ENCODE peak calls at places on chromosomes 16 and 17, in eight cellular contexts. X is mammary epithelial cell, V is right atrium auricular region, Y is endodermal cell, M is tibial nerve, T is fibroblast of lung, Z is A549, N is cardiac muscle cell. Q is an unnamed sample.
A peak's percentile ranks its signal among the peaks of the same experiment; 100 is the strongest.

GRCh38 chr16:82119405-82119804 is 50.6 kb downstream of the MPHOSPH6 start:
- DNase-seq in X (no peak), V (no peak), Y (no peak), M (no peak), T (no peak), Z (no peak), N (no peak), Q (no peak)

GRCh38 chr17:41494524-41494923 is 4.8 kb upstream of the KRT36 start:
- DNase-seq in X (peak; percentile 51), V (no peak), Y (no peak), M (no peak), T (peak; percentile 49), Z (no peak), N (no peak), Q (no peak)

GRCh38 chr17:20968913-20969616 is 73.7 kb downstream of the USP22 start:
- DNase-seq in X (no peak), V (no peak), Y (no peak), M (no peak), T (no peak), Z (no peak), N (no peak), Q (no peak)

GRCh38 chr17:44733753-44734152 is 25.0 kb upstream of the ADAM11 start:
- DNase-seq in X (no peak), V (no peak), Y (peak; percentile 90), M (no peak), T (no peak), Z (peak; percentile 45), N (peak; percentile 74), Q (no peak)

GRCh38 chr16:57764341-57765159 is 29.0 kb downstream of the KATNB1 start:
- DNase-seq in X (peak; percentile 90), V (no peak), Y (peak; percentile 96), M (no peak), T (peak; percentile 83), Z (peak; percentile 86), N (no peak), Q (no peak)

GRCh38 chr17:77508047-77508715 is 367.4 kb downstream of the SEC14L1 start:
- DNase-seq in X (no peak), V (no peak), Y (peak; percentile 47), M (no peak), T (no peak), Z (no peak), N (no peak), Q (no peak)

GRCh38 chr17:41919165-41919817 is 540 bp upstream of the ACLY start:
- DNase-seq in X (no peak), V (no peak), Y (peak; percentile 95), M (peak; percentile 55), T (no peak), Z (peak; percentile 86), N (no peak), Q (no peak)

GRCh38 chr16:1877804-1878203 is 5.8 kb upstream of the MEIOB start:
- DNase-seq in X (no peak), V (no peak), Y (no peak), M (no peak), T (no peak), Z (no peak), N (no peak), Q (no peak)

GRCh38 chr17:22692066-22692800 is 999.9 kb downstream of the KCNJ18 start:
- DNase-seq in X (no peak), V (peak; percentile 55), Y (no peak), M (no peak), T (no peak), Z (no peak), N (no peak), Q (no peak)

GRCh38 chr16:16857603-16858283 is 478.8 kb downstream of the NPIPA7 start:
- DNase-seq in X (no peak), V (no peak), Y (peak; percentile 70), M (no peak), T (no peak), Z (peak; percentile 63), N (no peak), Q (no peak)

GRCh38 chr16:7367309-7367708 is 34.7 kb downstream of the RBFOX1 start:
- DNase-seq in X (no peak), V (no peak), Y (no peak), M (no peak), T (no peak), Z (no peak), N (no peak), Q (no peak)

GRCh38 chr16:4110680-4111079 is 5.6 kb downstream of the ADCY9 start:
- DNase-seq in X (no peak), V (no peak), Y (no peak), M (no peak), T (no peak), Z (no peak), N (no peak), Q (no peak)

GRCh38 chr17:43695968-43696865 is 34.5 kb upstream of the MEOX1 start:
- DNase-seq in X (no peak), V (no peak), Y (no peak), M (no peak), T (peak; percentile 49), Z (no peak), N (no peak), Q (no peak)

GRCh38 chr16:24013733-24014645 is 178.2 kb downstream of the PRKCB start:
- DNase-seq in X (peak; percentile 17), V (no peak), Y (no peak), M (no peak), T (no peak), Z (no peak), N (no peak), Q (peak; percentile 33)

GRCh38 chr16:79931721-79932120 is 331.2 kb upstream of the MAF start:
- DNase-seq in X (no peak), V (no peak), Y (no peak), M (no peak), T (no peak), Z (no peak), N (no peak), Q (no peak)

GRCh38 chr17:42676424-42677011 is at the start of gene PLEKHH3:
- DNase-seq in X (peak; percentile 45), V (no peak), Y (no peak), M (no peak), T (peak; percentile 35), Z (no peak), N (no peak), Q (no peak)

GRCh38 chr16:86086471-86086870 is 187.5 kb downstream of the IRF8 start:
- DNase-seq in X (no peak), V (no peak), Y (no peak), M (no peak), T (no peak), Z (no peak), N (no peak), Q (no peak)

GRCh38 chr17:64161380-64161779 is 31.4 kb upstream of the ERN1 start:
- DNase-seq in X (no peak), V (no peak), Y (no peak), M (no peak), T (no peak), Z (no peak), N (no peak), Q (no peak)

GRCh38 chr17:64262125-64262421 is 987 bp downstream of the TEX2 start:
- DNase-seq in X (no peak), V (no peak), Y (no peak), M (no peak), T (no peak), Z (no peak), N (no peak), Q (no peak)

GRCh38 chr16:50259334-50260205 is 6.8 kb upstream of the ADCY7 start:
- DNase-seq in X (no peak), V (peak; percentile 82), Y (peak; percentile 63), M (peak; percentile 72), T (peak; percentile 47), Z (no peak), N (no peak), Q (no peak)

GRCh38 chr17:57115916-57116315 is 30.9 kb downstream of the AKAP1 start:
- DNase-seq in X (no peak), V (no peak), Y (no peak), M (no peak), T (no peak), Z (no peak), N (no peak), Q (no peak)

DNA sequence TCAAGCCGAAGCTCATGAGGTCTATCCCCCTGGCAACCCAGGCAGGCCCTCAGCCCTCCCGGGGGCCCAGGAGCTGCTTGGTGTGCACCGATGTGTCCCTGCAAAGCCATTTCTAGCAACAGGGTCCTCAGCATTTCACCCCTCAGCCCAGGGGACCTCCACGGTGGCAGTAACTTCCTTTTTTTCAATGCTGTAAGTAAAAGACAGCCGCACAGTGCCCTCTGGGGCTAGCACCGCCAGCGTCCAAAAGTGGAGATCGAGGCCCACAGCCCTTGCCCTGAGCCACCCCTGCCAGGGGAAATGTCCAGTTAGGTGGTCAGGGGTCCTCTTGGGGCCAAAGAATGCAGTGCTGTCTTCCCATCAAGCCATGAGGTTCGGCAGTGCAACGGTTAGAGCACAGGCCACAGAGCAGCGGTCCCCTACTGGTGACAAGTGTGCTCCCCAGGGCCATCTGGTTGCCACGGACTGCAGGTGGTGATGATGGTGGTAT is 79.9 kb downstream of the LITAF start:
- DNase-seq in X (no peak), V (no peak), Y (peak; percentile 42), M (no peak), T (no peak), Z (no peak), N (no peak), Q (no peak)
- TF ChIP-seq CTCF in X (no peak), V (no peak), Y (peak; percentile 42), M (no peak), T (no peak), Z (no peak), N (no peak), Q (no peak)

DNA sequence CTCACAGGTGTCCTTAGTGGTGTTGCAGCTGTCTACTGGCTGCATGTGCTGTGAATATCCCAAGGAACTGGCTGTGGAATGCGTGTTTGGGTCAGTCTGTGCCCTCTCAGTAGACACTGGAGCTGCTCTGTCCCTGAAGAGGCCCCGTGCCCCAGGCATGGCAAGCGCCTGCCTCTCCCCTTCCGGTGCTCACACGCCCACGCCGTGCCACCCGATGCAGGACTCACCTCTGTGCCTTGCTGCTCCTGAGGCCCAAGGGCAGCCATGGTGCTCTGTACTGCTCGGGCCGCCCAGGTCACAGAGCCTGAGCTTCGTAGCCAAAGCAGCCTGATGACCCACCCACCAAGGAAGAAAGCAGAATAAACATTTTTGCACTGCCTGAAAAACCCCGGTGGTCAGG is 10.0 kb downstream of the RGS11 start:
- DNase-seq in X (peak; percentile 30), V (no peak), Y (peak; percentile 30), M (no peak), T (no peak), Z (no peak), N (no peak), Q (no peak)
- H3K27ac ChIP-seq in X (no peak overlapping the region), V (peak overlapping the region; percentile 8), Y (peak overlapping the region; percentile 29), M (peak overlapping the region; percentile 70), T (no peak overlapping the region), Z (no peak overlapping the region), N (peak overlapping the region; percentile 36), Q (no peak overlapping the region)

GRCh38 chr16:87317766-87318121 is 552 bp upstream of the C16orf95 start:
- DNase-seq in X (peak; percentile 40), V (peak; percentile 75), Y (no peak), M (no peak), T (peak; percentile 64), Z (peak; percentile 60), N (peak; percentile 58), Q (no peak)
- TF ChIP-seq CTCF in X (no peak), V (no peak), Y (no peak), M (no peak), T (no peak), Z (no peak), N (no peak), Q (no peak)

DNA sequence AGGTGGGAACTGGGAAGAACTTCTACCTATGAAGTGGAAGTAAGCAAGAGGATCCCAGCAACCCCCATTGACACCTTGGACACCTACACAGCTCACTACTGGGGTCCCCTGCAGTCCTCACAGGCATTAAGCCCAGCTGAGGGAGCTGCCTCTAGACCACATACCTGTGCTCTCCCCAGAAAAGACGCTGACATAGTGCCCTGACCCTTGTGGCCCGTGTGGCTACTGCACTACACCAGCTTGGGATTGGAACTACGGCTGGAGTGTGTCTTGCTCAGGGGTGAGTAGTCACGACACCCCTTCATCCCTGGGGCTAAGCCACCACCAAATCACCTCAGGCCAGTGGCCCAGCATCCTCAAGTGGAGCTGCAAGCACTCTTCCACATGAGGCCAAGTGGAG is 54.2 kb upstream of the NSRP1 start:
- DNase-seq in X (no peak), V (no peak), Y (no peak), M (no peak), T (no peak), Z (no peak), N (no peak), Q (no peak)
- H3K27ac ChIP-seq in X (no peak overlapping the region), V (no peak overlapping the region), Y (no peak overlapping the region), M (no peak overlapping the region), T (no peak overlapping the region), Z (no peak overlapping the region), N (no peak overlapping the region), Q (no peak overlapping the region)